ENCODE peak calls at places on chromosome 7, in seven cellular contexts. G is HCT116, J is right lobe of liver, E is Peyer's patch, X is gastrocnemius medialis, R is ovary, A is spleen. K is an unnamed sample. For H3K27me3, the result is how much of the 10 kb centered on the place peaks cover.

GRCh38 chr7:124412531-124412930 is 353.1 kb downstream of the GPR37 start:
- DNase-seq in G (no peak), J (no peak), E (no peak), X (no peak), R (no peak), A (no peak), K (no peak)

GRCh38 chr7:36686499-36686898 is 37.8 kb downstream of the AOAH start:
- DNase-seq in G (peak), J (no peak), E (no peak), X (no peak), R (no peak), A (no peak), K (no peak)

GRCh38 chr7:122528879-122529481 is 169.9 kb downstream of the RNF133 start:
- DNase-seq in G (peak), J (no peak), E (no peak), X (no peak), R (no peak), A (no peak), K (no peak)

GRCh38 chr7:138697535-138698182 is 3.5 kb downstream of the SVOPL start:
- DNase-seq in G (no peak), J (no peak), E (no peak), X (no peak), R (no peak), A (no peak), K (no peak)

GRCh38 chr7:142391191-142391992 is 133.5 kb upstream of the PRSS58 start:
- DNase-seq in G (peak), J (no peak), E (no peak), X (no peak), R (no peak), A (no peak), K (no peak)

GRCh38 chr7:131431289-131431688 is 103.6 kb downstream of the MKLN1 start:
- DNase-seq in G (no peak), J (no peak), E (no peak), X (peak), R (no peak), A (no peak), K (peak)

GRCh38 chr7:65980478-65981250 is 1.3 kb downstream of the GUSB start:
- DNase-seq in G (no peak), J (peak), E (no peak), X (peak), R (no peak), A (peak), K (peak)

GRCh38 chr7:79785556-79785955 is 332.1 kb upstream of the MAGI2 start:
- DNase-seq in G (no peak), J (no peak), E (no peak), X (no peak), R (no peak), A (no peak), K (no peak)

GRCh38 chr7:25068814-25069213 is 56.2 kb downstream of the CYCS start:
- DNase-seq in G (no peak), J (no peak), E (no peak), X (no peak), R (no peak), A (no peak), K (no peak)

GRCh38 chr7:92667816-92668540 is 77.8 kb upstream of the FAM133B start:
- DNase-seq in G (no peak), J (no peak), E (no peak), X (no peak), R (no peak), A (no peak), K (no peak)

GRCh38 chr7:46229409-46229808 is 308.3 kb upstream of the IGFBP3 start:
- DNase-seq in G (no peak), J (no peak), E (no peak), X (no peak), R (no peak), A (no peak), K (no peak)

GRCh38 chr7:155962968-155963300 is 150.7 kb upstream of the SHH start:
- DNase-seq in G (no peak), J (no peak), E (peak), X (no peak), R (no peak), A (no peak), K (no peak)

GRCh38 chr7:148912758-148913541 is 28.9 kb upstream of the EZH2 start:
- DNase-seq in G (peak), J (no peak), E (no peak), X (no peak), R (no peak), A (no peak), K (no peak)

GRCh38 chr7:120059641-120060040 is 213.3 kb upstream of the KCND2 start:
- DNase-seq in G (no peak), J (no peak), E (no peak), X (no peak), R (no peak), A (no peak), K (no peak)

GRCh38 chr7:42292991-42293521 is 56.0 kb upstream of the GLI3 start:
- DNase-seq in G (no peak), J (peak), E (no peak), X (no peak), R (no peak), A (no peak), K (peak)

GRCh38 chr7:155893664-155894063 is 81.4 kb upstream of the SHH start:
- DNase-seq in G (no peak), J (no peak), E (no peak), X (no peak), R (no peak), A (peak), K (no peak)

GRCh38 chr7:116675812-116676355 is 3.9 kb downstream of the MET start:
- DNase-seq in G (no peak), J (no peak), E (no peak), X (no peak), R (no peak), A (no peak), K (no peak)

GRCh38 chr7:95028683-95029082 is 121.3 kb downstream of the PPP1R9A start:
- DNase-seq in G (no peak), J (no peak), E (no peak), X (no peak), R (no peak), A (no peak), K (no peak)

GRCh38 chr7:101868191-101868950 is 50.9 kb downstream of the CUX1 start:
- DNase-seq in G (no peak), J (no peak), E (no peak), X (no peak), R (no peak), A (no peak), K (no peak)

GRCh38 chr7:75727881-75728592 is 10.7 kb downstream of the HIP1 start:
- DNase-seq in G (peak), J (no peak), E (peak), X (no peak), R (peak), A (peak), K (peak)

GRCh38 chr7:44145969-44146897 is 5.1 kb upstream of the MYL7 start:
- DNase-seq in G (peak), J (peak), E (peak), X (no peak), R (peak), A (peak), K (peak)

GRCh38 chr7:142158741-142159496 is 47.4 kb downstream of the MGAM2 start:
- DNase-seq in G (no peak), J (no peak), E (peak), X (no peak), R (no peak), A (no peak), K (no peak)

GRCh38 chr7:50793115-50793946 is 10.6 kb upstream of the GRB10 start:
- DNase-seq in G (no peak), J (peak), E (peak), X (peak), R (peak), A (peak), K (peak)

GRCh38 chr7:130148561-130148960 is 56.6 kb downstream of the TMEM209 start:
- DNase-seq in G (no peak), J (no peak), E (no peak), X (no peak), R (no peak), A (no peak), K (no peak)

GRCh38 chr7:9250876-9251275 is 817.5 kb downstream of the NXPH1 start:
- DNase-seq in G (no peak), J (no peak), E (no peak), X (no peak), R (no peak), A (peak), K (no peak)

GRCh38 chr7:5177060-5177459 is 13.0 kb upstream of the WIPI2 start:
- DNase-seq in G (no peak), J (peak), E (no peak), X (peak), R (peak), A (no peak), K (peak)

GRCh38 chr7:30212720-30213119 is 71.7 kb upstream of the ZNRF2 start:
- DNase-seq in G (no peak), J (no peak), E (no peak), X (no peak), R (no peak), A (no peak), K (peak)

GRCh38 chr7:141674702-141675101 is 27.3 kb downstream of the DENND11 start:
- DNase-seq in G (no peak), J (no peak), E (no peak), X (no peak), R (no peak), A (no peak), K (no peak)

DNA sequence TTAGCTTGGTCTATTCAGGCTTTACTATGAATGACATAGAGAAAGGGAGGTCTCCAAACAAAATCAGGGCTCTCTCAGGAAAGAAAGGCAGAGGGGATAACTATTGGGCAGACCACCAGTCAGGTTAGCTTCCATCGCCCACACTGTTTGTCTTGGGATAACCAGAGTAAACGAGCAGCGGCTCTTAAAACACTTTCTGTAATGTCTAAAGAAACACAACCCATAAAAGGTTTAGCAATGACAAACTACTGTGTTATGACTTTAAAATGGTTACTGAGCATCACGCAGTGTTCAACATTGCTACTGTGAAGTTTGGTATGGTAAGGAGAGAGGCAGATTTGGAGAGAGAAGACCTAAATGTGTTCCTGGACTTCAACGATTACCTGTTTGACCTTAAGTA is 101.2 kb downstream of the EVX1 start:
- DNase-seq in G (no peak), J (no peak), E (no peak), X (no peak), R (no peak), A (no peak), K (no peak)
- H3K27me3 ChIP-seq in G (under half), J (under half), E (under half), X (under half), R (under half), A (under half), K (under half)

GRCh38 chr7:1540391-1541271 is 10.1 kb downstream of the MAFK start:
- DNase-seq in G (no peak), J (peak), E (no peak), X (no peak), R (no peak), A (no peak), K (no peak)
- TF ChIP-seq POLR2A in G (no peak), J (no peak), E (no peak), X (no peak), R (no peak), A (no peak), K (no peak)

GRCh38 chr7:151917791-151918311 is 38.4 kb upstream of the GALNTL5 start:
- DNase-seq in G (no peak), J (peak), E (no peak), X (no peak), R (no peak), A (no peak), K (no peak)
- H3K4me3 ChIP-seq in G (no peak), J (no peak), E (no peak), X (no peak), R (no peak), A (no peak), K (no peak)

DNA sequence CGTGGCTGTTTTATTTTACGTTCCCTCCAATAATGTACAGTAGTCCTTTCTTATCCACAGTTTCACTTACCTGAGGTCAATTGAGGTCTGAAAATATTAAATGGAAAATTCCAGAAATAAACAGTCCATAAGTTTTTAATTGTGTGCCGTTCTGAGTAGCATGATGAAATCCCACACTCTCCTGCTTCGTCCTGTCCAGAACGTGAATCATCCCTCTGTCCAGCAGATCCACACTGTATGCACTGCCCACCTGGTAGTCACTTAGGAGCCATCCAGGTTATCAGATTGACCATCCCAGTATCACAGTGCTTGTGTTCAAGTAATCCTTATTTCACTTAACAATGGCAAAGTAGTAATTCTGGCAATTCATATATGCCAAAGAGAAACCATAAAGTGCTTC is 46.3 kb downstream of the STARD3NL start:
- DNase-seq in G (no peak), J (no peak), E (no peak), X (no peak), R (no peak), A (no peak), K (no peak)
- H3K27me3 ChIP-seq in G (under half), J (under half), E (under half), X (under half), R (under half), A (under half), K (under half)

DNA sequence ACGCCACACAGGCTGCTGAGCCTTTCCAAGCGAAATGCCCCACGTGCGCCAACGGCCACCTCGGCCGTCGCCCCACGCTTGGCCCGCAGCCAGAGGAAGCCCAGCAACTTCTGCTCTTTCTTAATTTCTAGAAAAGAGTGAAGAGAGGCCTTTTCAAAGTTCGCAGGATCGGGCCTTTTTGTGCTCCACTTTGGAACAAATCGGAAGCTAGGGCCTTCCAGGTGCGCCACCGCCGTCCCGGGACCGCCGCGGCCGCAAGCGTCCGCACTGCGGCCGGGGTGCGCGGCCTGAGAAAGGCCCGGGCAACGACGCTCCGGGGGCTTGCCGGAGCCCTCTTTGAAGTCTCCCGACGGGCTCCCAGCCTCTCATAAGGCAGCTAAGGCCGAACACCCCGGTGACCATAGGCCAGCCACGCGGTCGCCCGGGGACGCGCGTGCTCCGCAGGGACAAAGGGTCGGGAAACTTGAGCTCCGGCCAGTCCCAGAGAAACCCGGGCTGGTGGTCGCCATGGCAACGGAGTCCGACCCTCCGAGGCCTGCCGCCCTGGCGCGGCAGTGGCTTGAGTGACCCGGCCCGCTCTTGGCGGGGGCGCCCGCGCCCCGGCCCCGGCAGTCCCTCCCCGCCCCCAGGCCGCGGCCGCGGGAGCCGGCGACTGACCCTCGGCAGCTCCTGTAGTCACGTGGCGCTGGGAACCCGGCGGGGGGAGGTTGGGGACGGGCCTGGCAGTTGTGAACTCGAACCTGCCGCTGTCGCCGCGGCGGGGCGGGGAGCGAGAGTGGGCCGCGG is at the start of gene REPIN1:
- DNase-seq in G (peak), J (peak), E (peak), X (peak), R (peak), A (peak), K (peak)
- TF ChIP-seq POLR2A in G (peak), J (peak), E (peak), X (peak), R (peak), A (peak), K (peak)

DNA sequence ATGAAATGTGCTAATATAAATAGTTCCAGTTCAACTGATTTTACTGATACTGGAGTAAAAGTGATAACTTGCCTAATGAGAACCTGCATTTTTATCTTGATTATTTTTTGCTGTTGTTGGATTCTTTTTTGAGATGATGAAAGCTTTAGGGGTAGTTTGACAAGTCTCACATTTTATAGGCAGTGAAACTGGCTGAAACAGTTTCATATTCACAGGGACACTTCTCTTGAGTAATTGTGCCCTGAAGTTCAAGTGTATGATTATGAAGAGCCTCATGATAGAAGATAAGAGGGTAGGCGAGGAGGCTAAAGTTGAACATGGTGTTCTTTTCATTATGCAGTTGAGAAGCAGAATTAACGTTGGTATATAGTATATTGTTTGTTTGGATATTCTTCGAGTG is 5.1 kb downstream of the AUTS2 start:
- DNase-seq in G (no peak), J (no peak), E (no peak), X (no peak), R (no peak), A (no peak), K (no peak)
- H3K4me3 ChIP-seq in G (no peak), J (no peak), E (no peak), X (no peak), R (no peak), A (no peak), K (no peak)

K was measured in breast epithelium.